ENCODE peak calls at places on chromosome X, in four cellular contexts. L is K562, S is HepG2, M is GM12878. K is an unnamed sample.

GRCh38 chrX:133660356-133660755 is 245.1 kb upstream of the GPC4 start:
- DNase-seq in L (no peak), S (no peak), M (no peak), K (no peak)

GRCh38 chrX:81174286-81174685 is 27.4 kb downstream of the HMGN5 start:
- DNase-seq in L (no peak), S (peak), M (no peak), K (no peak)

GRCh38 chrX:20263474-20263873 is 3.2 kb downstream of the RPS6KA3 start:
- DNase-seq in L (no peak), S (no peak), M (no peak), K (no peak)

GRCh38 chrX:148634591-148634990 is 134.2 kb downstream of the AFF2 start:
- DNase-seq in L (no peak), S (no peak), M (no peak), K (no peak)

GRCh38 chrX:49910344-49910743 is 12.1 kb upstream of the CLCN5 start:
- DNase-seq in L (no peak), S (no peak), M (no peak), K (no peak)

GRCh38 chrX:68640661-68641060 is 6.8 kb upstream of the STARD8 start:
- DNase-seq in L (no peak), S (no peak), M (no peak), K (no peak)

GRCh38 chrX:41010188-41010846 is 74.9 kb upstream of the USP9X start:
- DNase-seq in L (peak), S (peak), M (no peak), K (peak)

GRCh38 chrX:19085975-19086772 is 36.1 kb downstream of the ADGRG2 start:
- DNase-seq in L (no peak), S (no peak), M (no peak), K (no peak)

GRCh38 chrX:49269010-49269767 is 404 bp upstream of the PPP1R3F start:
- DNase-seq in L (peak), S (peak), M (peak), K (peak)

GRCh38 chrX:116277391-116277790 is 106.8 kb downstream of the AGTR2 start:
- DNase-seq in L (no peak), S (no peak), M (no peak), K (no peak)

GRCh38 chrX:119698835-119699234 is 5.9 kb upstream of the SEPTIN6 start:
- DNase-seq in L (peak), S (peak), M (no peak), K (peak)

GRCh38 chrX:150533863-150534262 is 34.6 kb upstream of the MTM1 start:
- DNase-seq in L (peak), S (no peak), M (no peak), K (no peak)

GRCh38 chrX:100368167-100368566 is 41.9 kb downstream of the PCDH19 start:
- DNase-seq in L (no peak), S (peak), M (no peak), K (peak)

GRCh38 chrX:68146054-68146453 is 287.2 kb downstream of the OPHN1 start:
- DNase-seq in L (no peak), S (peak), M (no peak), K (peak)

GRCh38 chrX:103171353-103171752 is 43.6 kb upstream of the BEX4 start:
- DNase-seq in L (no peak), S (no peak), M (no peak), K (no peak)

GRCh38 chrX:115560978-115561604 is at the start of gene PLS3:
- DNase-seq in L (no peak), S (peak), M (no peak), K (peak)

GRCh38 chrX:8849945-8850344 is 48.8 kb upstream of the FAM9A start:
- DNase-seq in L (peak), S (no peak), M (no peak), K (peak)

GRCh38 chrX:16771483-16772398 is 14.5 kb upstream of the TXLNG start:
- DNase-seq in L (peak), S (peak), M (no peak), K (peak)

GRCh38 chrX:15468036-15468435 is 25.1 kb downstream of the PIR start:
- DNase-seq in L (no peak), S (no peak), M (no peak), K (no peak)

GRCh38 chrX:111352424-111352823 is 59.6 kb downstream of the DCX start:
- DNase-seq in L (no peak), S (peak), M (no peak), K (no peak)

GRCh38 chrX:72306851-72307645 is 1.3 kb upstream of the CITED1 start:
- DNase-seq in L (peak), S (peak), M (no peak), K (peak)

GRCh38 chrX:102712967-102713677 is 874 bp downstream of the GPRASP2 start:
- DNase-seq in L (peak), S (no peak), M (no peak), K (peak)

GRCh38 chrX:6226646-6227444 is 1.8 kb downstream of the NLGN4X start:
- DNase-seq in L (no peak), S (no peak), M (no peak), K (no peak)

GRCh38 chrX:152896450-152896849 is 1.4 kb upstream of the ZNF185 start:
- DNase-seq in L (no peak), S (no peak), M (no peak), K (peak)

GRCh38 chrX:71166461-71166860 is 21.8 kb downstream of the NLGN3 start:
- DNase-seq in L (no peak), S (no peak), M (no peak), K (no peak)

DNA sequence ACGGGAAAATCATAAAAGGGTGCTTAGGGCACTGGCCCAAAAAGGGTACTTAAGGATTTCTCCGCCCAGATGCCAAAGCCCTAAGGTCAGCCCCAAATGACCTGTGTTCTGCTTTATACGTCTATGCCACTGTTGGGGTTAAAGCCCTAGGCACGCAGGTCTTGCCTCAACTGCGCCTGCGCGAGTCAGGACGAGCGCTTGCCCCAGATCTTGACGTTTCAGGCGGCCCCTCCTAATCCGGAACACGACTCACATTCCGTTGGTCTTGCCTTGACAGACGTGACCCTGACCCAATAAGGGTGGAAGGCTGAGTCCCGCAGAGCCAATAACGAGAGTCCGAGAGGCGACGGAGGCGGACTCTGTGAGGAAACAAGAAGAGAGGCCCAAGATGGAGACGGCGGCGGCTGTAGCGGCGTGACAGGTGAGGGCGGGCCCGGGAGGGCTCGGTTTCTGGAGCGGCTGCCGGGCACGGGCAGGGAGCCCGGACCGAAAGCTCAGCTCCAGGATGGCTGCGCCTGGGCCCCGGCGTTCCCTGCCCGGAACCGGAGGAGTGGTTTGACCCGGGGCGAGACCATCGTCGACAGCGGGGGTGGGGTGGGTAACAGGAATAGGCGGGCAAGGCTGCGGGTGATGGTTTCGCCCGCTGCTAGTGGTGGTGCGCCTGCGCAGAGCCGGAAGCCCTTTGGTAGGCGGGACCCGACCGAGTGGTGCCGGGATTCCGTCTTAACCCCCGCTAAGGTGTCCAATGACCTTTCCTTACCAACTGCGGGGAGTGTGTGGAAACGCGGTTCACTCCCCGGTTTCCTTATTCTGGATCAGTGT is at the start of gene ARAF:
- DNase-seq in L (peak), S (peak), M (peak), K (peak)
- TF ChIP-seq REST in L (peak), S (no peak), M (no peak), K (no peak)

DNA sequence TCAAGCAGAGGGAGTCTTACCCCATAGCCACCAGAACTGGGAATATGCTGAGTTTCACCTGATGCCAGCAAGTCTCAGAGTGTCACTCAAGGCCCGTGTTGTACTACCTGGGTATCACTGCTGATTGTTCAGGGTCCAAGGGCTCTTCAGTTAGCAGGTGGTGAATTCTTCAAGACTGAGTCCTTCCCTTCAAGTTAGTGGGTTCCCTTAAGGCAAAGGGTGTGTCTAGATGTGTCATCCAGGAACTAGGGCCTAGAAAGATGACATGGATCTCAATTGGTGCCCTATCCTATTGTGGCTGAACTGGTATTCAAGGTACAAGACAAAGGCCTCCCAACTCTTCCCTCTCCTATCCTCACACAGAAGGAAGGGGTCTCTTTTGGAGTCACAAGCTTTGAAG is 159.9 kb upstream of the DIPK2B start:
- DNase-seq in L (no peak), S (no peak), M (no peak), K (no peak)
- TF ChIP-seq ESRRA in L (no peak), S (no peak), M (no peak), K (no peak)

DNA sequence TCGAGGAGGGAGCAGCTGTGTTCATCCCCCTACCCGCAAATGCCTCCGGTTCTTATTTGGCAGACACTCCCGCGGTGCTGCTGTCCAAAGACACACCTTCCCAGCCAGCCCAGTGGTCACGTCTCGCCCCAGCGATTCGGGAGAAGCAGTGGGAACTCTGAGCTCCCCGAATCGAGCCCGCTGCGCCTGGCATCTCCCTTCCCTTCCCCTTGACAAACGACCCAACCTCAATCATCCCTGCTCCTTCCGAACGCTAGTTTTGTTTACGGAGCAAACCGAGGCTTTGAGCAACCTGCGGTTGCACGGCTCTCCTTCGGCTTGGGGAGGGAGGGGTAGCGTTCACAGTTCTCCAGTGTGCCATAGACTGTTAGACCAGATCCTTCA is 299 bp upstream of the FRMPD4 start:
- DNase-seq in L (no peak), S (no peak), M (no peak), K (peak)
- TF ChIP-seq REST in L (no peak), S (no peak), M (no peak), K (no peak)

GRCh38 chrX:42119076-42119475 is 195.7 kb upstream of the CASK start:
- DNase-seq in L (no peak), S (peak), M (no peak), K (peak)

GRCh38 chrX:42117318-42117717 is 194.0 kb upstream of the CASK start:
- DNase-seq in L (no peak), S (no peak), M (no peak), K (no peak)
- TF ChIP-seq ESRRA in L (no peak), S (no peak), M (no peak), K (no peak)

GRCh38 chrX:39653656-39654055 is 444.1 kb downstream of the BCOR start:
- DNase-seq in L (no peak), S (no peak), M (no peak), K (no peak)

GRCh38 chrX:39654183-39654925 is 443.4 kb downstream of the BCOR start:
- DNase-seq in L (no peak), S (no peak), M (no peak), K (no peak)

GRCh38 chrX:39652336-39652735 is 445.4 kb downstream of the BCOR start:
- DNase-seq in L (peak), S (no peak), M (no peak), K (peak)

GRCh38 chrX:39648548-39649254 is 449.1 kb downstream of the BCOR start:
- DNase-seq in L (no peak), S (no peak), M (no peak), K (no peak)

DNA sequence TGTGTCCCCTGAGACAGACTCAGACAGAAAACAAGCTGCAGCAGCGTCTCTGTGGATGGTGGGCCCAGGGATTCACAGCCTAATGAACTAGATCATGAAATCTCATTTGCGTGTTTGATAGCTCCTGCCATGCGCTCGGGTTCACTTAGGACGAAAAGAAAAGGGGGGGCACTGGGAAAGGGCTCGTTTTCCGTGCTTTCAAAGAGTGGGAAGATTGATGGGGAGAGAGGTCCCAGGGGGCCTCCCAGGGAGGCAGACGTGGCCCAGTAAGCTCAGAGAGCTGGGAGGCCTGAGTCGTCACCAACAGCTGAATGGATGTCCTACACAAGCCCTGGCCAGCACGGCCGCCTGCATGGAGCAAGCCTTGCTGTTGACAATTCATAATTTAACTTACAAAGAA is 446.9 kb downstream of the BCOR start:
- DNase-seq in L (no peak), S (no peak), M (no peak), K (no peak)
- TF ChIP-seq REST in L (no peak), S (no peak), M (no peak), K (no peak)

GRCh38 chrX:10190367-10190766 is 33.6 kb downstream of the CLCN4 start:
- DNase-seq in L (peak), S (peak), M (no peak), K (peak)
- TF ChIP-seq ESRRA in L (no peak), S (no peak), M (no peak), K (no peak)

K was measured in A549.